ENCODE peak calls at places on chromosome 19, in six cellular contexts. B, O, M, F, Q and N are unnamed samples.

GRCh38 chr19:310781-311496 is 19.7 kb upstream of the PLPP2 start:
- DNase-seq in Q (no peak), B (no peak), M (no peak), F (no peak), O (no peak), N (no peak)

GRCh38 chr19:47274891-47275865 is 493 bp downstream of the INAFM1 start:
- DNase-seq in M (no peak), Q (no peak), B (no peak), O (no peak), F (peak), N (no peak)

GRCh38 chr19:5154129-5154798 is 185.4 kb downstream of the KDM4B start:
- DNase-seq in F (no peak), M (no peak), O (peak), Q (no peak), B (no peak), N (no peak)

GRCh38 chr19:51799311-51799997 is 4.5 kb downstream of the FPR3 start:
- DNase-seq in O (no peak), Q (no peak), B (no peak), F (peak), M (peak), N (no peak)

GRCh38 chr19:55147408-55148251 is 1.4 kb downstream of the TNNT1 start:
- DNase-seq in M (no peak), F (no peak), O (no peak), B (no peak), Q (no peak), N (no peak)

GRCh38 chr19:41367848-41368301 is 3.9 kb upstream of the B9D2 start:
- DNase-seq in O (no peak), Q (no peak), F (peak), M (peak), B (no peak), N (no peak)

GRCh38 chr19:42270346-42271044 is 1.4 kb downstream of the CIC start:
- DNase-seq in O (peak), M (peak), F (peak), Q (no peak), B (no peak), N (no peak)

GRCh38 chr19:24071078-24071477 is 15.9 kb upstream of the ZNF254 start:
- DNase-seq in M (no peak), F (no peak), B (no peak), O (no peak), Q (no peak), N (no peak)

GRCh38 chr19:1220452-1221037 is 15.0 kb downstream of the STK11 start:
- DNase-seq in M (no peak), O (no peak), F (no peak), Q (no peak), B (no peak), N (no peak)

GRCh38 chr19:289651-290538 is 1.3 kb downstream of the PLPP2 start:
- DNase-seq in B (no peak), M (no peak), O (peak), F (no peak), Q (no peak), N (no peak)

GRCh38 chr19:48247212-48247611 is 8.5 kb downstream of the CARD8 start:
- DNase-seq in M (no peak), Q (no peak), B (no peak), O (no peak), F (no peak), N (no peak)

GRCh38 chr19:46016426-46017094 is 6.3 kb downstream of the PGLYRP1 start:
- DNase-seq in B (peak), F (peak), Q (peak), O (peak), M (peak), N (no peak)

GRCh38 chr19:55801416-55801815 is 30.4 kb downstream of the NLRP11 start:
- DNase-seq in B (no peak), F (no peak), M (no peak), O (no peak), Q (no peak), N (no peak)

GRCh38 chr19:44635581-44636438 is 7.9 kb upstream of the PVR start:
- DNase-seq in O (no peak), F (peak), B (no peak), Q (no peak), M (peak), N (no peak)

GRCh38 chr19:13102666-13103584 is at the start of gene LYL1:
- DNase-seq in O (no peak), F (peak), M (peak), Q (no peak), B (no peak), N (no peak)

GRCh38 chr19:1343026-1343425 is 40.7 kb upstream of the NDUFS7 start:
- DNase-seq in B (no peak), Q (no peak), M (no peak), O (no peak), F (no peak), N (no peak)

GRCh38 chr19:37362733-37363132 is 8.2 kb upstream of the ZNF527 start:
- DNase-seq in Q (no peak), B (no peak), O (no peak), F (no peak), M (no peak), N (no peak)

GRCh38 chr19:4640247-4641000 is 1.1 kb downstream of the TNFAIP8L1 start:
- DNase-seq in F (no peak), B (no peak), M (no peak), Q (no peak), O (no peak), N (no peak)

GRCh38 chr19:41974652-41975051 is 15.5 kb upstream of the RABAC1 start:
- DNase-seq in F (no peak), O (no peak), Q (no peak), M (no peak), B (no peak), N (no peak)

GRCh38 chr19:17331254-17331558 is 3.4 kb downstream of the ANO8 start:
- DNase-seq in B (no peak), F (no peak), O (no peak), M (no peak), Q (no peak), N (no peak)